ENCODE peak calls at places on chromosome 3, in four cellular contexts. K is CD8-positive, alpha-beta T cell; V is HL-60; S is fibroblast of the aortic adventitia. X is an unnamed sample.

GRCh38 chr3:28388978-28389377 is 40.4 kb upstream of the AZI2 start:
- DNase-seq in K (no peak), V (no peak), S (no peak), X (no peak)

GRCh38 chr3:125057186-125057850 is 1.5 kb upstream of the HEG1 start:
- DNase-seq in K (no peak), V (no peak), S (peak; percentile 83), X (no peak)

GRCh38 chr3:29525254-29525881 is 244.5 kb downstream of the RBMS3 start:
- DNase-seq in K (no peak), V (no peak), S (peak; percentile 84), X (peak; percentile 31)

GRCh38 chr3:195118671-195119070 is 152.3 kb downstream of the XXYLT1 start:
- DNase-seq in K (no peak), V (no peak), S (no peak), X (no peak)

GRCh38 chr3:194054941-194055340 is 81.0 kb upstream of the HES1 start:
- DNase-seq in K (no peak), V (no peak), S (no peak), X (no peak)

GRCh38 chr3:122952509-122952908 is 75.1 kb downstream of the SEMA5B start:
- DNase-seq in K (no peak), V (peak; percentile 69), S (peak; percentile 28), X (no peak)

GRCh38 chr3:14691239-14691638 is 16.3 kb downstream of the C3orf20 start:
- DNase-seq in K (no peak), V (peak; percentile 60), S (no peak), X (no peak)

GRCh38 chr3:139718415-139718814 is 40.6 kb upstream of the NMNAT3 start:
- DNase-seq in K (no peak), V (no peak), S (peak; percentile 45), X (peak; percentile 16)

GRCh38 chr3:50068134-50068533 is 20.6 kb upstream of the RBM5 start:
- DNase-seq in K (no peak), V (no peak), S (peak; percentile 21), X (no peak)

GRCh38 chr3:110711851-110712396 is 359.7 kb upstream of the NECTIN3 start:
- DNase-seq in K (no peak), V (no peak), S (no peak), X (peak; percentile 55)

GRCh38 chr3:100042144-100042543 is 72.2 kb downstream of the FILIP1L start:
- DNase-seq in K (no peak), V (no peak), S (peak; percentile 97), X (no peak)

GRCh38 chr3:187979543-187979942 is 174.4 kb upstream of the LPP start:
- DNase-seq in K (peak; percentile 21), V (peak; percentile 53), S (no peak), X (no peak)

GRCh38 chr3:75332784-75333183 is 331.3 kb upstream of the FRG2C start:
- DNase-seq in K (no peak), V (no peak), S (peak; percentile 88), X (peak; percentile 57)

GRCh38 chr3:18732474-18732873 is 307.3 kb upstream of the SATB1 start:
- DNase-seq in K (no peak), V (no peak), S (no peak), X (peak; percentile 4)

GRCh38 chr3:60812544-60812943 is 438.7 kb downstream of the FHIT start:
- DNase-seq in K (no peak), V (no peak), S (no peak), X (no peak)

GRCh38 chr3:113531826-113532697 is at the start of gene SIDT1:
- DNase-seq in K (peak; percentile 66), V (peak; percentile 42), S (no peak), X (no peak)

GRCh38 chr3:185253645-185254410 is at the start of gene EHHADH:
- DNase-seq in K (peak; percentile 60), V (peak; percentile 34), S (peak; percentile 48), X (no peak)

GRCh38 chr3:18290130-18290529 is 135.0 kb downstream of the SATB1 start:
- DNase-seq in K (no peak), V (no peak), S (no peak), X (no peak)

GRCh38 chr3:32960404-32961160 is 9.1 kb downstream of the CCR4 start:
- DNase-seq in K (no peak), V (no peak), S (no peak), X (no peak)

GRCh38 chr3:141477224-141477623 is 9.6 kb upstream of the RASA2 start:
- DNase-seq in K (no peak), V (no peak), S (peak; percentile 82), X (peak; percentile 67)

GRCh38 chr3:46509661-46510187 is 11.9 kb downstream of the RTP3 start:
- DNase-seq in K (no peak), V (no peak), S (no peak), X (no peak)

GRCh38 chr3:194312743-194313281 is 38.3 kb downstream of the CPN2 start:
- DNase-seq in K (no peak), V (no peak), S (peak; percentile 76), X (no peak)

GRCh38 chr3:8505621-8506020 is 4.0 kb downstream of the LMCD1 start:
- DNase-seq in K (no peak), V (no peak), S (no peak), X (no peak)

GRCh38 chr3:73423133-73423532 is 201.6 kb downstream of the PDZRN3 start:
- DNase-seq in K (no peak), V (no peak), S (no peak), X (no peak)

GRCh38 chr3:73422556-73422955 is 202.2 kb downstream of the PDZRN3 start:
- DNase-seq in K (no peak), V (no peak), S (peak; percentile 64), X (no peak)

GRCh38 chr3:73418636-73419035 is 206.1 kb downstream of the PDZRN3 start:
- DNase-seq in K (no peak), V (no peak), S (no peak), X (no peak)

GRCh38 chr3:73419993-73420392 is 204.7 kb downstream of the PDZRN3 start:
- DNase-seq in K (no peak), V (no peak), S (peak; percentile 17), X (no peak)

DNA sequence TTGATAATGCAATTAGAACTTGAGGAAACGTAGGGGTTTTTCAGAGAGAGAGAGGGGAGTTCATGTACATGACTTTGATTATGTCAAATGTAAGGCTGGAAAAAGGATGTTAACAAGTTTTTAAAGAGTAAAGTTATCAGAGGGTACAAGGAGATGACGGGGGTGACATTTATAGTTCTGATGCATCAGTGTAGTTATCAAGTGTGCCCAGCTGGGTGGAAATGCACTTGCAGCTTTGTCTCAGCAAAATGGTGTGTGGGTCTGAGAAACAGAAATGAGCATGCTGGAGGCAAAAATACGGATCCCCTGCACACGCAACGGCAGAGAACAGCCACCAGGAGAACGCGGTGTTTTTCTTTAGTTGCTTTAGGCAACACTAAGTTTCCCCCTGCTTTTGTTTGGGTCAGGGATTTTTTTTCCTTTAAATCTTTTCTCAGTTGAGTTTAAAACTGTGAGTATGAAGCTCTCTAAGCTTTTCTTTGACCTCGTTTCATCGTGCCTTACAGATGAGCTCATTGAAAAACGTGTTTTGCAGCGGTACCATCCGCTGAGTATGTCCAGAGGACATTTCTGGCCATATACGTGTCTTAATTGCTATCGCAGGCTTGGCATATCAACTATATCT is 205.4 kb downstream of the PDZRN3 start:
- DNase-seq in K (no peak), V (no peak), S (peak; percentile 65), X (no peak)
- TF ChIP-seq CTCF in K (no peak), V (no peak), S (peak; percentile 55), X (peak; percentile 18)

GRCh38 chr3:27354161-27354560 is 15.0 kb downstream of the NEK10 start:
- DNase-seq in K (no peak), V (no peak), S (no peak), X (no peak)

GRCh38 chr3:27353221-27353620 is 16.0 kb downstream of the NEK10 start:
- DNase-seq in K (no peak), V (no peak), S (peak; percentile 46), X (no peak)

GRCh38 chr3:27345959-27346865 is 23.0 kb downstream of the NEK10 start:
- DNase-seq in K (no peak), V (no peak), S (no peak), X (no peak)

GRCh38 chr3:27352047-27352446 is 17.1 kb downstream of the NEK10 start:
- DNase-seq in K (no peak), V (no peak), S (no peak), X (no peak)

DNA sequence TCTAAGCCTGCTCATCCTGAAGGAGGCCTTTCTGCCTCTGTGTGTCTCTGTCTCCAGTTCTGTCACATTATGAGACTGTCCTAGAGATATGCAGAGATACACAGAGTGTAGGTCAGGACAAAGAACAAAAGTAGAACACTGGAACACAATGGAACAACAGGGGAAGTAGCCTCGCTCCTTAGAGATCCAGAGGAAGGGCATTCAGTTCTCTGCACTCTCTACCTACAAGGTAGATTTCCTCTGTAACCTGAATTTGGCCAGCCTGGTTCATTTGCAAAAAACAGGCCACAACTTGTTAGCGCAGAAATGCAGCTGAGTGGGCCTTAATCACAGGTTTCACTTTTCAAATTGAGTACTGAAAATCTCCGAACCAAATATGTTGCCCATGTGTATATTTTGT is 19.4 kb downstream of the NEK10 start:
- DNase-seq in K (no peak), V (no peak), S (no peak), X (no peak)
- H3K4me3 ChIP-seq in K (no peak overlapping the region), V (no peak overlapping the region), S (no peak overlapping the region), X (no peak overlapping the region)

DNA sequence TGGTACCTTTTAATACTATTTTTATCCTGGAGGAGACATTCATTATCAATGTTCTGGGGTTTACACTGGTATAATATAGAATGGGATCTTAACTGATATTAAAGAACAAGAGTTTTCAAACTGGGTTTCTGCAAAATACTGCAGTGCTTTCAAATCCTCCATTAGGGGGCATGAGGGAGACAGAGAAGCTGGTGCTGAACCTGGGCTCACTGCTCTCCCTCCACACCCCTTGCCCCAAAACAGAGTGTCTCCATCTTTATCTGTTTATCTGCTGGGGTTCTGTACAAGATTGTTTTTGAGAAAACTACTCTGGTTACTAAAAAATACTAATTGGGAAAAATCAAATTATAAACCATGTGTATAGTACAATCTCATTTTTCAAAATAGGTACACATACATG is 41.7 kb downstream of the CADPS start:
- DNase-seq in K (no peak), V (no peak), S (no peak), X (no peak)
- TF ChIP-seq CTCF in K (no peak), V (no peak), S (no peak), X (peak; percentile 49)

GRCh38 chr3:15781131-15781530 is 16.6 kb downstream of the ANKRD28 start:
- DNase-seq in K (no peak), V (no peak), S (no peak), X (no peak)

GRCh38 chr3:15779111-15779510 is 18.7 kb downstream of the ANKRD28 start:
- DNase-seq in K (no peak), V (no peak), S (no peak), X (no peak)

GRCh38 chr3:15783361-15783969 is 14.3 kb downstream of the ANKRD28 start:
- DNase-seq in K (no peak), V (no peak), S (peak; percentile 88), X (peak; percentile 63)

GRCh38 chr3:15781637-15782402 is 16.0 kb downstream of the ANKRD28 start:
- DNase-seq in K (no peak), V (no peak), S (no peak), X (no peak)

DNA sequence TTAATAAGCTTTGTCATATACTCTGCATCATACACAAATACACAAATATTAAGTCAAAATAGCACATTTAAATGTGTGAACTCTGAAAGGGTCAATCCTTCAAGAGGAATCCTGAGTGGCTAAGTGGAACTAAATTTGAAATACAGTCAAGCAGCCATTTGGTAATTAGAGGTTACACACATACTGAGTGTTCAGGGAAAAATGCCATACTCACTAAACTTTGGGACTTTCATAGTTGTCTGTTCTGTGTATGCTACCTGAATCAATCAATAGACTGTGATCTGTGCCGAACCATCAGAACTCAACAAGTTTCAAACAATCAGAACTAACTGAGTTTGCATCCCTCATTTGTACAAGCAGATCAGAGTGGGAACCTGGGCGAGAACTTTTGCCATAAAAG is 15.3 kb downstream of the ANKRD28 start:
- DNase-seq in K (no peak), V (no peak), S (no peak), X (no peak)
- H3K4me3 ChIP-seq in K (no peak overlapping the region), V (no peak overlapping the region), S (peak overlapping the region; percentile 2), X (no peak overlapping the region)